ENCODE peak calls at places on chromosomes 4 and X, in four cellular contexts. Y is heart left ventricle, H is sigmoid colon, B is H9. F is an unnamed sample.

GRCh38 chr4:116585240-116585639 is 500.1 kb downstream of the TRAM1L1 start:
- DNase-seq in B (no peak), Y (no peak), H (no peak), F (no peak)

GRCh38 chrX:7330971-7331746 is 183.2 kb upstream of the PUDP start:
- DNase-seq in B (no peak), H (no peak), Y (no peak), F (peak)

GRCh38 chrX:108186811-108187210 is 95.2 kb downstream of the ATG4A start:
- DNase-seq in H (no peak), Y (no peak), B (no peak), F (no peak)

GRCh38 chr4:83358410-83358809 is 23.8 kb upstream of the HPSE start:
- DNase-seq in Y (no peak), H (no peak), B (no peak), F (no peak)

GRCh38 chrX:48945517-48946348 is 11.7 kb downstream of the OTUD5 start:
- DNase-seq in H (no peak), Y (peak), B (peak), F (peak)

GRCh38 chr4:140735779-140736391 is 20.3 kb downstream of the TBC1D9 start:
- DNase-seq in H (no peak), Y (no peak), B (no peak), F (no peak)

GRCh38 chr4:80452768-80453167 is 117.2 kb downstream of the CFAP299 start:
- DNase-seq in Y (no peak), B (no peak), H (no peak), F (no peak)

GRCh38 chr4:39151120-39151713 is 31.1 kb upstream of the WDR19 start:
- DNase-seq in Y (no peak), H (no peak), B (no peak), F (no peak)

GRCh38 chrX:148682206-148682605 is 181.8 kb downstream of the AFF2 start:
- DNase-seq in B (no peak), H (no peak), Y (no peak), F (no peak)

GRCh38 chr4:177667687-177668086 is 225.4 kb upstream of the AGA start:
- DNase-seq in B (no peak), H (no peak), Y (no peak), F (no peak)

GRCh38 chr4:186029731-186030421 is 39.1 kb upstream of the TLR3 start:
- DNase-seq in B (no peak), Y (peak), H (peak), F (peak)

GRCh38 chr4:155543126-155543765 is 123.4 kb upstream of the GUCY1A1 start:
- DNase-seq in H (no peak), Y (no peak), B (no peak), F (no peak)

GRCh38 chrX:153455571-153455970 is 9.7 kb upstream of the TREX2 start:
- DNase-seq in Y (peak), B (no peak), H (no peak), F (no peak)

GRCh38 chrX:108312011-108312410 is 126.2 kb downstream of the COL4A6 start:
- DNase-seq in H (no peak), Y (no peak), B (no peak), F (no peak)

GRCh38 chr4:34953145-34953799 is 1291.0 kb downstream of the ARAP2 start:
- DNase-seq in H (peak), B (peak), Y (no peak), F (no peak)

GRCh38 chrX:71532078-71532752 is 689 bp upstream of the OGT start:
- DNase-seq in H (no peak), B (no peak), Y (no peak), F (no peak)

GRCh38 chr4:20839957-20840356 is 139.7 kb downstream of the PACRGL start:
- DNase-seq in H (no peak), B (no peak), Y (no peak), F (no peak)

GRCh38 chr4:152161676-152162330 is 374.1 kb downstream of the FBXW7 start:
- DNase-seq in B (no peak), Y (no peak), H (no peak), F (no peak)

GRCh38 chrX:45749375-45749774 is 548.7 kb upstream of the DIPK2B start:
- DNase-seq in H (no peak), Y (no peak), B (no peak), F (no peak)

GRCh38 chr4:112895785-112896184 is 153.7 kb upstream of the ANK2 start:
- DNase-seq in B (peak), Y (no peak), H (no peak), F (no peak)
- H3K27ac ChIP-seq in B (no peak), Y (peak), H (peak), F (no peak)

DNA sequence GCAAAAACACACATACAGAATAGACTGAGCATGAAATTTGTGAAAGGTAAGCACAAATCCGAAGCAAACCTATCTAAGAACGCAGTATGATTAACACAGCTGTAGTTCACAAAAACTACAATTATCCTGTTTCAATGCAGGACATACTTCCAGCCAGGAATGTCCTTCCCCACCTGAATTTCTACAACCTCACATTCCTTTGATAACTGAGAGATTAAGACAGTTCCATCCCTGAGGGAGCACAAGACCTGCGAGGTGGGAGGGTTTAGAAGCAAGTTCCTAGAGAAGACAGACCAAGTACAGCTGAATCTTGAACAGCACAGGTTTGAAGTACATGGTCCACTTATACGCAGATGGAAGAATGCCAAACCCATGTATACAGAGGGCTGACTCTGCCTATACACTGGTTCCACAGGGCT is 10.6 kb downstream of the ABCG2 start:
- DNase-seq in Y (no peak), H (no peak), B (no peak), F (no peak)
- H3K27ac ChIP-seq in Y (no peak), H (no peak), B (no peak), F (no peak)

DNA sequence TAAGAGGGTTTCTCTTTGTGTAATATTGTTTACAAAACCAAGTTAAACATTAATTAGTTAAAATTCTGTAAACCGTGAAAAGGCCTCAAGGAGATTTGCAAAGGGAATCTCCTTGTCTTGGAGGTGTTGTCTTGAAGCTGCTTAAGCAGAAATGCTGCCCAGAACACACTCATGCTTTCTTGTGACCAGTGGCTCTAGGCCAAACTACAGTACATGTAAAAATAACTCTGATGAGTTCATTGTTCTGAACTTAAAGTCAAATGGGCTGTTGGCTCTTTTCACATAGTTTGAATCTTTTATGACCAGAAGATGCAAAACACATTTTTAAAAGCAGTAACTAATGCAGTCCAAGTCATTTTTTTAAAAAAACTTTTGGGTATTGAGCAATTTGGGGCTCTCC is 112.5 kb upstream of the ATXN3L start:
- DNase-seq in B (no peak), Y (no peak), H (peak), F (no peak)
- H3K27ac ChIP-seq in B (no peak), Y (peak), H (peak), F (no peak)

DNA sequence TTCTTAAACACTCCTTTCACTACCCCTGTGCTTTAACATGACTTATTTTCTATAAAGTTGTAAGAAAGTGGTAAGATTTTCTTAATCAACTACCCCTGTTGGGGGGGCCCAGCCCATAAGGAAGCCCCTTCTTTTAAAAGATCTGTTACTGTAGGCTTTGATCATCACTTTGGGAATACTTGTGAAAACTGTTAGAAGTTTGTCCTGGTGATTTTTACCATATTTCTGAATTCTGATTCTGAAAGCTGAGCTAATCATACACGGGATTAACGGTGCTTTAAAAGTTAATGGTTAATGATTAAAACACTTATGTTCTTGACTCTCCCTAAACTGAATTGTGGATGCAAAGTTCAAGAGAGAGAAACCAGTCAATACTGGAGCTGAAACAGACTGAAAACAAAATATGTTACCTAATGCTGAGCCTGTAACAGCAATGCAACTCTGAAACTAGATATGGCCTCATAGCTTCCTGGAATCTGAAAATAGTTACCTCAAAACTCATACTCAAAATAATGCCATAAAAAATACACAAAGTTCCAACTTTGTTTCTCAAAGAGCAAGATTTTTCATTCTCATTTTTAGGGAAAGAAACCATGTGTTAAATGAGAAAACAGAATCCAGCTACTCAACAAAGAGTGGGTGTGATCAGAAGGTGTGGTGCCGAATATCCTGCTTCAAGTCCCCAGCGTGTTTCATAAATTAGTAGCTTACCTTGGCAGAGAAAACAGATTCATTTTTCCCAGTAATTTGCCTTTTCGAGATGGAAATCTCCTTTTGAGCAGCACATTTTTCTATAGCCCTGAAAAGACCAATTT is 31.6 kb downstream of the ADH7 start:
- DNase-seq in B (no peak), Y (no peak), H (no peak), F (no peak)
- H3K27ac ChIP-seq in B (no peak), Y (peak), H (peak), F (peak)

F was measured in right cardiac atrium.